ENCODE peak calls at places on chromosomes 6 and 20, in ten cellular contexts. W is GM12878, A is spleen, F is prostate gland, K is breast epithelium, L is H1, H is HL-60, B is GM23338, I is suprapubic skin, Z is HepG2. U is an unnamed sample.
A peak's percentile ranks its signal among the peaks of the same experiment; 100 is the strongest.

GRCh38 chr20:40279390-40279789 is 409.6 kb downstream of the MAFB start:
- DNase-seq in W (no peak), A (no peak), F (no peak), K (no peak), L (no peak), H (peak; percentile 55), B (no peak), I (no peak), Z (no peak), U (no peak)

GRCh38 chr6:68114648-68115047 is 520.4 kb upstream of the ADGRB3 start:
- DNase-seq in W (no peak), A (no peak), F (no peak), K (no peak), L (no peak), H (no peak), B (no peak), I (no peak), Z (no peak), U (no peak)

GRCh38 chr6:5619249-5619648 is 357.9 kb downstream of the FARS2 start:
- DNase-seq in W (peak; percentile 17), A (peak; percentile 84), F (no peak), K (no peak), L (no peak), H (no peak), B (no peak), I (no peak), Z (no peak), U (no peak)

GRCh38 chr6:43683708-43684455 is 3.7 kb downstream of the MRPS18A start:
- DNase-seq in W (no peak), A (no peak), F (peak; percentile 53), K (no peak), L (no peak), H (no peak), B (no peak), I (no peak), Z (no peak), U (no peak)

GRCh38 chr20:21395666-21396044 is 1.7 kb downstream of the NKX2-4 start:
- DNase-seq in W (no peak), A (no peak), F (no peak), K (no peak), L (no peak), H (no peak), B (peak; percentile 71), I (no peak), Z (no peak), U (no peak)

GRCh38 chr6:5213851-5214507 is 46.8 kb downstream of the LYRM4 start:
- DNase-seq in W (no peak), A (no peak), F (no peak), K (no peak), L (no peak), H (no peak), B (no peak), I (no peak), Z (no peak), U (no peak)

GRCh38 chr6:2952557-2953095 is 18.7 kb downstream of the SERPINB6 start:
- DNase-seq in W (no peak), A (peak; percentile 88), F (peak; percentile 75), K (peak; percentile 69), L (peak; percentile 97), H (peak; percentile 26), B (peak; percentile 95), I (peak; percentile 82), Z (peak; percentile 72), U (no peak)

GRCh38 chr6:78487401-78487800 is 379.9 kb upstream of the IRAK1BP1 start:
- DNase-seq in W (no peak), A (no peak), F (no peak), K (no peak), L (no peak), H (no peak), B (no peak), I (no peak), Z (no peak), U (no peak)

GRCh38 chr20:62617711-62618483 is 24.4 kb upstream of the SLCO4A1 start:
- DNase-seq in W (no peak), A (peak; percentile 93), F (no peak), K (no peak), L (no peak), H (peak; percentile 77), B (no peak), I (no peak), Z (peak; percentile 35), U (no peak)

GRCh38 chr6:12545837-12546658 is 170.5 kb upstream of the PHACTR1 start:
- DNase-seq in W (no peak), A (no peak), F (no peak), K (no peak), L (no peak), H (no peak), B (no peak), I (no peak), Z (no peak), U (no peak)

GRCh38 chr6:26103141-26103769 is 16.0 kb downstream of the HFE start:
- DNase-seq in W (no peak), A (no peak), F (no peak), K (no peak), L (no peak), H (no peak), B (no peak), I (no peak), Z (peak; percentile 66), U (no peak)

GRCh38 chr6:124881898-124882579 is 80.2 kb upstream of the RNF217 start:
- DNase-seq in W (no peak), A (no peak), F (no peak), K (no peak), L (no peak), H (no peak), B (peak; percentile 24), I (no peak), Z (no peak), U (no peak)

GRCh38 chr6:13268914-13269532 is 59.3 kb downstream of the TBC1D7 start:
- DNase-seq in W (no peak), A (no peak), F (no peak), K (no peak), L (no peak), H (no peak), B (peak; percentile 57), I (no peak), Z (peak; percentile 43), U (no peak)

GRCh38 chr20:50911716-50912115 is 19.5 kb downstream of the ADNP start:
- DNase-seq in W (peak; percentile 39), A (no peak), F (no peak), K (no peak), L (no peak), H (no peak), B (no peak), I (no peak), Z (no peak), U (no peak)

GRCh38 chr6:163806761-163807499 is 392.4 kb downstream of the QKI start:
- DNase-seq in W (no peak), A (no peak), F (no peak), K (no peak), L (no peak), H (no peak), B (no peak), I (no peak), Z (no peak), U (no peak)

GRCh38 chr6:39411001-39411400 is 88.5 kb upstream of the KCNK16 start:
- DNase-seq in W (no peak), A (no peak), F (no peak), K (no peak), L (no peak), H (no peak), B (no peak), I (no peak), Z (no peak), U (no peak)
- H3K4me3 ChIP-seq in W (no peak overlapping the region), A (no peak overlapping the region), F (no peak overlapping the region), K (no peak overlapping the region), L (no peak overlapping the region), H (no peak overlapping the region), B (no peak overlapping the region), I (no peak overlapping the region), Z (no peak overlapping the region), U (no peak overlapping the region)

DNA sequence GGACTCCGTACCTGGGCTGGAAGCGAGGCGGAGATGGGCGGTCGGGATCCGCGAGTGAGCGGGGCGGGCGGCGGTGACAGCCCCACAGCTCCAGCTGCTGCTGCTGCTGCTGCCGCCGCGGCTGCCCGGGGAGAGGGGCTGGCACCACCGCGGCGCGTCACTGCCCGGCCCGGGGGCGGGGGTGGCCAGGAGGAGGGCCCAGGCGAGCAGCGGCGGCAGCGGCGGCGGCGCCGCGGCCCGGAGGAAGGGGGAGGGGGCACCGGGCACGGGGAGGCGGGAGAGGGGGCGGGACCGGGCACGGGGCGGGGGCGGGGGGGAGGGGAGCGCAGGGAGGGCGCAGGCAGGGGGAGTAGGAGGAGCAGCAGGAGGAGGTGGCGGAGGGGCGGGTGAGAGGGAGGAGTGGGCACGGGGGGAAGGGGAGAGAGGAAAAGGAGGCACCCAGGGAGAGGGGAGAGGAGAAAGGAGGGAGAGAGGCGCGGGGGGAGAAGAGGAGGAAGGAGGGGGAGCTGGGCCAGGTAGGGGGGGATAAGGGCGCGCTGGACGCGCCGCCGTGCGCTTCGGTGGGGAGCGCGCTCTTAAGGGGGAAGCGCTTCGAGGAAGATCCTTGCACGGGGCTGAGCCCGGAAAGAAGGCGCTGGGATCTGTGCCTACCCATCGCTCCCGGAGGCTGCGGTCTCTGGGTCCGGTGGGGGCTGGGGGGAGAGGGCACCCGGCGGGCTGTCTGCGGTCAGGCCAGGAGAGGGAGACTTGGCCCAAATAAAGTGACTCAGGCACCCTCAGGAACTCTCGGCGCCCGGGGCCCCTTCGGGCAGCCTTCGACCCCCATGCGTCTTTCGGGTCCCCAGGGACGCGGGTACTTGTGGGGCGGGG is 101.5 kb downstream of the NOL4L start:
- DNase-seq in W (no peak), A (peak; percentile 93), F (peak; percentile 78), K (peak; percentile 70), L (peak; percentile 84), H (peak; percentile 87), B (peak; percentile 96), I (peak; percentile 78), Z (peak; percentile 72), U (no peak)
- H3K27ac ChIP-seq in W (no peak overlapping the region), A (peak overlapping the region; percentile 87), F (peak overlapping the region; percentile 85), K (peak overlapping the region; percentile 84), L (peak overlapping the region; percentile 81), H (peak overlapping the region; percentile 73), B (peak overlapping the region; percentile 94), I (peak overlapping the region; percentile 77), Z (peak overlapping the region; percentile 76), U (peak overlapping the region; percentile 88)

DNA sequence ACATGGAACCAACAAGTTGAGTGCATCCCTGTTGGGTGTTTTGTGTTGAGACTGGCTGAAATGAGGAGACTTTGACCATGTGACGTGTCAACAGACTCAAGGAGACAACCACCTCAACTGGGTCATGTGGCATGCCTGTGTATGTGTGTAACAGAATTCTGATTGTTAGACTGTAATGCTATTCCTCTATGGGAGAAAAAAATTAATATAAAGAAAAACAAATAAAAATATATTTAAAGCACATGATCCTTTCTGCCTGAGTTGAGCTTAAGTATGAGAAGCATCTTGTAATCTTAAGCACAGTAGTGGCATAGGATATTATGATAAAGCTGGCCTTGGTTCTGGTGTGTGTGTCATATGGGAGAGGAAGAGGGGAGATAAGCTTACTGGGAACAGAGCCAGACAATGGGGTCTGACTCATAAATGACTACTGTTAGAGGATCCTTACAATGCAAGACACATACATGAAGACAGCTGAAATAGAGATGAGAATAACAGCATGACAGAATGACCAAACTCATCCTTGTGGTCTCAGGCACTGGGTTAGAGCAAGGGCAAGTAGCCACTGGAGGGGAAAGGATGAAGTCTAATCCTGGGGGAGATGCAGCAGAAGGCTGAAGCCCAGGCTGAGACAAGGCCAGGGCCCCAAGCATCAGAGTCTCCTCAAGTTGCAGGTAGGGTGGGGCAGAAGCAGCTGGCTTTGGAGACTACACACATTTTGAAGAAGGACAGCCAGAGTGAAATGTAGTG is 9.2 kb downstream of the TP53INP2 start:
- DNase-seq in W (peak; percentile 57), A (no peak), F (no peak), K (no peak), L (no peak), H (no peak), B (no peak), I (no peak), Z (peak; percentile 91), U (no peak)
- TF ChIP-seq POLR2AphosphoS5 in W (peak; percentile 38), A (no peak), F (no peak), K (no peak), L (no peak), H (no peak), B (no peak), I (no peak), Z (no peak), U (no peak)

GRCh38 chr6:17826301-17826700 is 119.6 kb upstream of the NUP153 start:
- DNase-seq in W (no peak), A (no peak), F (no peak), K (no peak), L (no peak), H (no peak), B (no peak), I (no peak), Z (no peak), U (no peak)
- H3K4me3 ChIP-seq in W (no peak overlapping the region), A (no peak overlapping the region), F (no peak overlapping the region), K (no peak overlapping the region), L (no peak overlapping the region), H (no peak overlapping the region), B (no peak overlapping the region), I (no peak overlapping the region), Z (no peak overlapping the region), U (no peak overlapping the region)